ENCODE peak calls at places on chromosome 11, in nine cellular contexts. J is lung, L is glutamatergic neuron, M is A549, E is globus pallidus, A is AG10803, I is left cardiac atrium, V is left ventricle myocardium inferior, Y is T-helper 2 cell. R is an unnamed sample.

GRCh38 chr11:62295504-62295903 is 3.4 kb downstream of the SCGB1D4 start:
- DNase-seq in J (no peak), L (no peak), M (no peak), E (no peak), A (peak), I (no peak), V (no peak), Y (no peak), R (peak)

GRCh38 chr11:117089685-117090084 is 8.5 kb downstream of the SIK3 start:
- DNase-seq in J (no peak), L (no peak), M (no peak), E (no peak), A (no peak), I (no peak), V (no peak), Y (no peak), R (peak)

GRCh38 chr11:3781423-3781822 is 15.9 kb downstream of the NUP98 start:
- DNase-seq in J (no peak), L (no peak), M (no peak), E (no peak), A (peak), I (no peak), V (no peak), Y (no peak), R (peak)

GRCh38 chr11:107669156-107669740 is 42.6 kb downstream of the SLN start:
- DNase-seq in J (no peak), L (no peak), M (no peak), E (no peak), A (no peak), I (no peak), V (no peak), Y (no peak), R (no peak)

GRCh38 chr11:11581493-11581880 is 40.3 kb downstream of the GALNT18 start:
- DNase-seq in J (peak), L (no peak), M (no peak), E (no peak), A (no peak), I (no peak), V (no peak), Y (no peak), R (no peak)

GRCh38 chr11:96001037-96001436 is 77.1 kb upstream of the MTMR2 start:
- DNase-seq in J (peak), L (no peak), M (no peak), E (peak), A (peak), I (peak), V (peak), Y (no peak), R (peak)

GRCh38 chr11:44811841-44812448 is 85.2 kb downstream of the TSPAN18 start:
- DNase-seq in J (no peak), L (no peak), M (no peak), E (no peak), A (no peak), I (no peak), V (no peak), Y (no peak), R (peak)

GRCh38 chr11:130442728-130443127 is 5.7 kb upstream of the ADAMTS15 start:
- DNase-seq in J (no peak), L (no peak), M (no peak), E (no peak), A (peak), I (no peak), V (no peak), Y (no peak), R (no peak)

GRCh38 chr11:46427364-46427763 is 35.8 kb upstream of the CHRM4 start:
- DNase-seq in J (no peak), L (no peak), M (no peak), E (no peak), A (no peak), I (no peak), V (no peak), Y (no peak), R (peak)

GRCh38 chr11:27754035-27755017 is 54.1 kb upstream of the BDNF start:
- DNase-seq in J (no peak), L (no peak), M (no peak), E (no peak), A (peak), I (no peak), V (no peak), Y (no peak), R (peak)